ENCODE peak calls at places on chromosomes 3 and 15, in five cellular contexts. Y is heart left ventricle, O is head of caudate nucleus, B is pons, K is thoracic aorta. A is an unnamed sample.

GRCh38 chr3:129606522-129607390 is at the start of gene PLXND1:
- DNase-seq in B (peak; percentile 49), K (no peak), O (peak; percentile 62), Y (peak; percentile 86), A (peak; percentile 77)

GRCh38 chr3:193446975-193447602 is 68.5 kb upstream of the ATP13A5 start:
- DNase-seq in K (no peak), O (no peak), Y (no peak), B (peak; percentile 7), A (no peak)

GRCh38 chr3:132645058-132645457 is 14.6 kb downstream of the ACAD11 start:
- DNase-seq in O (no peak), K (no peak), B (no peak), Y (no peak), A (no peak)

GRCh38 chr3:72590732-72591192 is 257.5 kb downstream of the SHQ1 start:
- DNase-seq in O (no peak), K (no peak), B (no peak), Y (no peak), A (no peak)

GRCh38 chr3:129410971-129411370 is 17.5 kb downstream of the EFCAB12 start:
- DNase-seq in K (no peak), O (no peak), Y (peak; percentile 14), B (no peak), A (no peak)

GRCh38 chr3:43024183-43024865 is 45.2 kb downstream of the GASK1A start:
- DNase-seq in Y (no peak), O (no peak), K (no peak), B (no peak), A (no peak)

GRCh38 chr3:63791974-63792373 is 27.1 kb upstream of the C3orf49 start:
- DNase-seq in K (no peak), Y (no peak), O (no peak), B (peak; percentile 40), A (no peak)

GRCh38 chr15:100775581-100776185 is 103.9 kb upstream of the ALDH1A3 start:
- DNase-seq in O (no peak), Y (no peak), B (no peak), K (no peak), A (no peak)

GRCh38 chr15:99522288-99522687 is 43.5 kb upstream of the MEF2A start:
- DNase-seq in B (no peak), O (no peak), Y (no peak), K (no peak), A (no peak)

A was measured in A172.